ENCODE peak calls at places on chromosomes 1 and 21, in four cellular contexts. Z is tibial nerve, O is H1, A is SK-N-SH. V is an unnamed sample. For H3K4me1, the result is how much of the 10 kb centered on the place peaks cover.

GRCh38 chr1:156936191-156936590 is 15.8 kb downstream of the LRRC71 start:
- DNase-seq in O (no peak), A (no peak), Z (no peak), V (peak)

GRCh38 chr1:226973898-226974543 is 33.9 kb downstream of the COQ8A start:
- DNase-seq in O (no peak), Z (no peak), A (no peak), V (peak)

GRCh38 chr1:169874229-169874628 is 19.5 kb downstream of the SCYL3 start:
- DNase-seq in Z (no peak), O (no peak), A (no peak), V (no peak)

GRCh38 chr1:242318140-242318539 is 206.4 kb downstream of the PLD5 start:
- DNase-seq in O (no peak), Z (no peak), A (no peak), V (peak)

GRCh38 chr1:231983266-231984193 is 356.9 kb downstream of the DISC1 start:
- DNase-seq in A (peak), Z (no peak), O (no peak), V (no peak)

GRCh38 chr1:14689996-14690614 is 91.6 kb downstream of the KAZN start:
- DNase-seq in Z (no peak), A (no peak), O (no peak), V (no peak)

GRCh38 chr21:15908187-15908586 is 178.4 kb downstream of the USP25 start:
- DNase-seq in Z (no peak), A (no peak), O (no peak), V (no peak)

GRCh38 chr1:198776602-198777029 is 137.8 kb downstream of the PTPRC start:
- DNase-seq in O (no peak), A (no peak), Z (peak), V (peak)

GRCh38 chr1:58900401-58900800 is 116.6 kb upstream of the JUN start:
- DNase-seq in O (no peak), Z (no peak), A (no peak), V (no peak)
- H3K4me1 ChIP-seq in O (under half), Z (under half), A (under half), V (half or more)

DNA sequence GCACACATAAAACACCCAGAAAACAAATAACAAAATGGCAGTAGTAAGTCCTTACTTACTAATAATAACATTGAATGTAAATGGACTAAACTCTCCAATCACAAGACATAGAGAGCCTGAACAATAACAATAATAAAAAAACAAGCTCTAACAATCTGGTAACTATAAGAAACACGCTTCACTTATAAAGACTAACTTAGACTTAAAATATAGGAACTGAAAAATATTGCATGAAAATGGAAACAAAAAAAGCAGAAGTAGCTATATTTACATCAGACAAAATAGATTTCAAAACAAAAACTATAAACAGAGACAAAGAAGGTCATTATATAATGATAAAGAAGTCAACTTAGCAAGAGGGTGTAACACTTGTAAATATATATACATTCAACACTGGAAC is 83.1 kb upstream of the LYPLAL1 start:
- DNase-seq in A (no peak), Z (no peak), O (no peak), V (no peak)
- H3K4me3 ChIP-seq in A (no peak), Z (no peak), O (no peak), V (no peak)

GRCh38 chr1:93666613-93667384 is 14.8 kb downstream of the BCAR3 start:
- DNase-seq in Z (no peak), A (no peak), O (no peak), V (peak)
- TF ChIP-seq EP300 in Z (no peak), A (no peak), O (no peak), V (peak)

GRCh38 chr1:5971471-5972197 is 20.6 kb downstream of the NPHP4 start:
- DNase-seq in O (no peak), A (no peak), Z (no peak), V (peak)
- H3K4me1 ChIP-seq in O (under half), A (under half), Z (under half), V (under half)

GRCh38 chr1:200473698-200474371 is 64.0 kb upstream of the ZNF281 start:
- DNase-seq in Z (no peak), O (no peak), A (peak), V (no peak)
- H3K4me3 ChIP-seq in Z (no peak), O (no peak), A (peak), V (no peak)

GRCh38 chr1:17520041-17520440 is 19.5 kb upstream of the ARHGEF10L start:
- DNase-seq in O (no peak), Z (no peak), A (no peak), V (no peak)
- TF ChIP-seq EP300 in O (no peak), Z (no peak), A (no peak), V (no peak)

GRCh38 chr21:29311802-29312201 is 13.1 kb downstream of the BACH1 start:
- DNase-seq in A (no peak), Z (no peak), O (no peak), V (no peak)
- H3K4me1 ChIP-seq in A (under half), Z (under half), O (under half), V (half or more)

GRCh38 chr1:24081190-24081589 is 30.7 kb downstream of the MYOM3 start:
- DNase-seq in Z (no peak), A (no peak), O (no peak), V (no peak)
- H3K4me3 ChIP-seq in Z (no peak), A (no peak), O (no peak), V (no peak)

V was measured in sigmoid colon.